ENCODE peak calls at places on chromosome 20, in nine cellular contexts. One of them, this sample, is unnamed.

GRCh38 chr20:32432277-32432676 is 74.1 kb downstream of the ASXL1 start:
- DNase-seq in tibial nerve: no peak
- DNase-seq in substantia nigra: no peak
- DNase-seq in cardiac muscle cell: no peak
- DNase-seq in CD4-positive, alpha-beta memory T cell: no peak
- DNase-seq in heart left ventricle: no peak
- DNase-seq in heart right ventricle: no peak
- DNase-seq in body of pancreas: no peak
- DNase-seq in caudate nucleus: no peak
- DNase-seq in this sample: no peak

GRCh38 chr20:55919319-55919718 is 86.0 kb downstream of the CBLN4 start:
- DNase-seq in tibial nerve: no peak
- DNase-seq in substantia nigra: no peak
- DNase-seq in cardiac muscle cell: no peak
- DNase-seq in CD4-positive, alpha-beta memory T cell: no peak
- DNase-seq in heart left ventricle: no peak
- DNase-seq in heart right ventricle: no peak
- DNase-seq in body of pancreas: no peak
- DNase-seq in caudate nucleus: no peak
- DNase-seq in this sample: no peak

GRCh38 chr20:44011251-44011940 is 96.7 kb downstream of the TOX2 start:
- DNase-seq in tibial nerve: no peak
- DNase-seq in substantia nigra: no peak
- DNase-seq in cardiac muscle cell: no peak
- DNase-seq in CD4-positive, alpha-beta memory T cell: peak
- DNase-seq in heart left ventricle: no peak
- DNase-seq in heart right ventricle: no peak
- DNase-seq in body of pancreas: no peak
- DNase-seq in caudate nucleus: no peak
- DNase-seq in this sample: no peak

GRCh38 chr20:23128461-23129125 is 42.5 kb upstream of the CD93 start:
- DNase-seq in tibial nerve: no peak
- DNase-seq in substantia nigra: no peak
- DNase-seq in cardiac muscle cell: no peak
- DNase-seq in CD4-positive, alpha-beta memory T cell: no peak
- DNase-seq in heart left ventricle: no peak
- DNase-seq in heart right ventricle: no peak
- DNase-seq in body of pancreas: peak
- DNase-seq in caudate nucleus: no peak
- DNase-seq in this sample: no peak

GRCh38 chr20:40683221-40683893 is 5.7 kb downstream of the MAFB start:
- DNase-seq in tibial nerve: no peak
- DNase-seq in substantia nigra: no peak
- DNase-seq in cardiac muscle cell: peak
- DNase-seq in CD4-positive, alpha-beta memory T cell: no peak
- DNase-seq in heart left ventricle: peak
- DNase-seq in heart right ventricle: no peak
- DNase-seq in body of pancreas: no peak
- DNase-seq in caudate nucleus: no peak
- DNase-seq in this sample: no peak

GRCh38 chr20:13274311-13274965 is 53.4 kb downstream of the ISM1 start:
- DNase-seq in tibial nerve: no peak
- DNase-seq in substantia nigra: no peak
- DNase-seq in cardiac muscle cell: peak
- DNase-seq in CD4-positive, alpha-beta memory T cell: no peak
- DNase-seq in heart left ventricle: no peak
- DNase-seq in heart right ventricle: peak
- DNase-seq in body of pancreas: no peak
- DNase-seq in caudate nucleus: no peak
- DNase-seq in this sample: no peak

GRCh38 chr20:39880890-39881289 is 808.1 kb downstream of the MAFB start:
- DNase-seq in tibial nerve: no peak
- DNase-seq in substantia nigra: no peak
- DNase-seq in cardiac muscle cell: no peak
- DNase-seq in CD4-positive, alpha-beta memory T cell: no peak
- DNase-seq in heart left ventricle: no peak
- DNase-seq in heart right ventricle: no peak
- DNase-seq in body of pancreas: no peak
- DNase-seq in caudate nucleus: no peak
- DNase-seq in this sample: no peak

GRCh38 chr20:64080013-64080812 is at the start of gene OPRL1:
- DNase-seq in tibial nerve: no peak
- DNase-seq in substantia nigra: no peak
- DNase-seq in cardiac muscle cell: no peak
- DNase-seq in CD4-positive, alpha-beta memory T cell: peak
- DNase-seq in heart left ventricle: no peak
- DNase-seq in heart right ventricle: no peak
- DNase-seq in body of pancreas: no peak
- DNase-seq in caudate nucleus: no peak
- DNase-seq in this sample: peak

GRCh38 chr20:37697314-37697713 is 3.5 kb downstream of the CTNNBL1 start:
- DNase-seq in tibial nerve: no peak
- DNase-seq in substantia nigra: no peak
- DNase-seq in cardiac muscle cell: no peak
- DNase-seq in CD4-positive, alpha-beta memory T cell: no peak
- DNase-seq in heart left ventricle: no peak
- DNase-seq in heart right ventricle: no peak
- DNase-seq in body of pancreas: no peak
- DNase-seq in caudate nucleus: no peak
- DNase-seq in this sample: no peak

GRCh38 chr20:33900515-33901131 is 89.5 kb downstream of the CHMP4B start:
- DNase-seq in tibial nerve: no peak
- DNase-seq in substantia nigra: no peak
- DNase-seq in cardiac muscle cell: no peak
- DNase-seq in CD4-positive, alpha-beta memory T cell: no peak
- DNase-seq in heart left ventricle: no peak
- DNase-seq in heart right ventricle: no peak
- DNase-seq in body of pancreas: no peak
- DNase-seq in caudate nucleus: no peak
- DNase-seq in this sample: no peak

GRCh38 chr20:50604451-50604850 is 86.9 kb downstream of the RIPOR3 start:
- DNase-seq in tibial nerve: no peak
- DNase-seq in substantia nigra: no peak
- DNase-seq in cardiac muscle cell: no peak
- DNase-seq in CD4-positive, alpha-beta memory T cell: no peak
- DNase-seq in heart left ventricle: no peak
- DNase-seq in heart right ventricle: no peak
- DNase-seq in body of pancreas: no peak
- DNase-seq in caudate nucleus: no peak
- DNase-seq in this sample: no peak
- H3K27ac ChIP-seq in tibial nerve: no peak
- H3K27ac ChIP-seq in substantia nigra: no peak
- H3K27ac ChIP-seq in cardiac muscle cell: no peak
- H3K27ac ChIP-seq in CD4-positive, alpha-beta memory T cell: no peak
- H3K27ac ChIP-seq in heart left ventricle: no peak
- H3K27ac ChIP-seq in heart right ventricle: no peak
- H3K27ac ChIP-seq in body of pancreas: no peak
- H3K27ac ChIP-seq in caudate nucleus: no peak
- H3K27ac ChIP-seq in this sample: no peak

GRCh38 chr20:50482396-50482890 is 27.7 kb upstream of the PTPN1 start:
- DNase-seq in tibial nerve: no peak
- DNase-seq in substantia nigra: no peak
- DNase-seq in cardiac muscle cell: no peak
- DNase-seq in CD4-positive, alpha-beta memory T cell: no peak
- DNase-seq in heart left ventricle: no peak
- DNase-seq in heart right ventricle: no peak
- DNase-seq in body of pancreas: no peak
- DNase-seq in caudate nucleus: no peak
- DNase-seq in this sample: no peak
- H3K27ac ChIP-seq in tibial nerve: no peak
- H3K27ac ChIP-seq in substantia nigra: no peak
- H3K27ac ChIP-seq in cardiac muscle cell: no peak
- H3K27ac ChIP-seq in CD4-positive, alpha-beta memory T cell: no peak
- H3K27ac ChIP-seq in heart left ventricle: no peak
- H3K27ac ChIP-seq in heart right ventricle: no peak
- H3K27ac ChIP-seq in body of pancreas: no peak
- H3K27ac ChIP-seq in caudate nucleus: no peak
- H3K27ac ChIP-seq in this sample: no peak

DNA sequence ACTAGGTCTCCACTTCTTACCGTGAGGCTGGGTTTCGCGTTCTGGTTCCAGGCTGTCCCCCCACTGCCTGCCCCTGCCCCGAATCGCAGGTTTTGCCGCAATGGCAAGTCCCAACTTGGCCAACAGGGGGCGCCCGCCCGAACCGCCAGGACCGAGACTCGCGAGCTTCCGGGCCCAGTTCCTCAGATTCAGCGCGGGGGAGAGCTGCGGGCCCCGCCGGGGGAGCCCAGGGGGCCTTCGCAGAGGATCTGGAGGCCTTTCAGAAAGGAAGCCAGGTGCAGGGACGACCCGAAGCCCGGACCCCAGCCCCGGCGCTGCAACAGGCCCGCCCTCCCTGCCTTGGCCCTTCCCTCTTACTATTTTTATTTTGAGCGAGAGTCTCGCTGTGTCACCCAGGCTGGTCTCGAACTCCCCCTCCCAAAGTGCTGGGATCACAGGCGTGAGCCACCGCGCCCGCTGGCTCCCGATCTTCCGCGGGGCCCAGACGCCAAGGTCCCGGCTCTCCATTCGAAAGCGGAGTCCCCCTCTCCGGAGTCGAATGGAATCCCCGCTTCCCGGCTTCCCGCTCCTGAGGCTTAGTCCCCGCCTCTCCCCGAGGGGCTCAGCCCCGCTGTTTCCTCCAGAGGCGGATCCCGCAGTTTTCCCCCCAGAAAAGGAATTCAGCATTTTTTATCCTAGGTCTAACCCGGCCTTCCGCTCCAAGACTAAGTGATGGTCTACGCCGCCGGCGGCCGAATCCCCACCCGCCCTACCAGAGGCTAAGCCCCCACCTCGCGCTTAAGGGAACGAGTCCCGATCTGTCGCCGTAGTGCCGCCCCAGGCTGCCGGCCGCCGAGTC is 11.7 kb upstream of the TMC2 start:
- DNase-seq in tibial nerve: peak
- DNase-seq in substantia nigra: peak
- DNase-seq in cardiac muscle cell: peak
- DNase-seq in CD4-positive, alpha-beta memory T cell: peak
- DNase-seq in heart left ventricle: peak
- DNase-seq in heart right ventricle: peak
- DNase-seq in body of pancreas: peak
- DNase-seq in caudate nucleus: peak
- DNase-seq in this sample: peak
- H3K27ac ChIP-seq in tibial nerve: peak
- H3K27ac ChIP-seq in substantia nigra: peak
- H3K27ac ChIP-seq in cardiac muscle cell: no peak
- H3K27ac ChIP-seq in CD4-positive, alpha-beta memory T cell: peak
- H3K27ac ChIP-seq in heart left ventricle: peak
- H3K27ac ChIP-seq in heart right ventricle: peak
- H3K27ac ChIP-seq in body of pancreas: peak
- H3K27ac ChIP-seq in caudate nucleus: peak
- H3K27ac ChIP-seq in this sample: peak

GRCh38 chr20:62511300-62511914 is 35.6 kb upstream of the GATA5 start:
- DNase-seq in tibial nerve: no peak
- DNase-seq in substantia nigra: no peak
- DNase-seq in cardiac muscle cell: no peak
- DNase-seq in CD4-positive, alpha-beta memory T cell: no peak
- DNase-seq in heart left ventricle: no peak
- DNase-seq in heart right ventricle: no peak
- DNase-seq in body of pancreas: no peak
- DNase-seq in caudate nucleus: no peak
- DNase-seq in this sample: no peak
- H3K27ac ChIP-seq in tibial nerve: no peak
- H3K27ac ChIP-seq in substantia nigra: no peak
- H3K27ac ChIP-seq in cardiac muscle cell: peak
- H3K27ac ChIP-seq in CD4-positive, alpha-beta memory T cell: no peak
- H3K27ac ChIP-seq in heart left ventricle: peak
- H3K27ac ChIP-seq in heart right ventricle: peak
- H3K27ac ChIP-seq in body of pancreas: no peak
- H3K27ac ChIP-seq in caudate nucleus: no peak
- H3K27ac ChIP-seq in this sample: no peak

GRCh38 chr20:57501461-57502330 is 23.2 kb downstream of the CTCFL start:
- DNase-seq in tibial nerve: no peak
- DNase-seq in substantia nigra: no peak
- DNase-seq in cardiac muscle cell: no peak
- DNase-seq in CD4-positive, alpha-beta memory T cell: no peak
- DNase-seq in heart left ventricle: no peak
- DNase-seq in heart right ventricle: no peak
- DNase-seq in body of pancreas: no peak
- DNase-seq in caudate nucleus: no peak
- DNase-seq in this sample: no peak

GRCh38 chr20:57500235-57500634 is 24.7 kb downstream of the CTCFL start:
- DNase-seq in tibial nerve: no peak
- DNase-seq in substantia nigra: no peak
- DNase-seq in cardiac muscle cell: no peak
- DNase-seq in CD4-positive, alpha-beta memory T cell: no peak
- DNase-seq in heart left ventricle: no peak
- DNase-seq in heart right ventricle: no peak
- DNase-seq in body of pancreas: no peak
- DNase-seq in caudate nucleus: no peak
- DNase-seq in this sample: no peak

GRCh38 chr20:57502331-57502700 is 22.6 kb downstream of the CTCFL start:
- DNase-seq in tibial nerve: no peak
- DNase-seq in substantia nigra: no peak
- DNase-seq in cardiac muscle cell: no peak
- DNase-seq in CD4-positive, alpha-beta memory T cell: no peak
- DNase-seq in heart left ventricle: no peak
- DNase-seq in heart right ventricle: no peak
- DNase-seq in body of pancreas: no peak
- DNase-seq in caudate nucleus: no peak
- DNase-seq in this sample: no peak

GRCh38 chr20:57499676-57500075 is 25.3 kb downstream of the CTCFL start:
- DNase-seq in tibial nerve: no peak
- DNase-seq in substantia nigra: no peak
- DNase-seq in cardiac muscle cell: no peak
- DNase-seq in CD4-positive, alpha-beta memory T cell: no peak
- DNase-seq in heart left ventricle: no peak
- DNase-seq in heart right ventricle: no peak
- DNase-seq in body of pancreas: no peak
- DNase-seq in caudate nucleus: no peak
- DNase-seq in this sample: no peak

GRCh38 chr20:57500941-57501340 is 24.0 kb downstream of the CTCFL start:
- DNase-seq in tibial nerve: no peak
- DNase-seq in substantia nigra: no peak
- DNase-seq in cardiac muscle cell: no peak
- DNase-seq in CD4-positive, alpha-beta memory T cell: no peak
- DNase-seq in heart left ventricle: no peak
- DNase-seq in heart right ventricle: no peak
- DNase-seq in body of pancreas: no peak
- DNase-seq in caudate nucleus: no peak
- DNase-seq in this sample: no peak
- H3K27ac ChIP-seq in tibial nerve: no peak
- H3K27ac ChIP-seq in substantia nigra: no peak
- H3K27ac ChIP-seq in cardiac muscle cell: no peak
- H3K27ac ChIP-seq in CD4-positive, alpha-beta memory T cell: no peak
- H3K27ac ChIP-seq in heart left ventricle: no peak
- H3K27ac ChIP-seq in heart right ventricle: no peak
- H3K27ac ChIP-seq in body of pancreas: no peak
- H3K27ac ChIP-seq in caudate nucleus: no peak
- H3K27ac ChIP-seq in this sample: no peak